ENCODE peak calls at places on chromosomes 16 and 17, in nine cellular contexts. I, Z, U, E, O, T, X, K and S are unnamed samples.
A peak's percentile ranks its signal among the peaks of the same experiment; 100 is the strongest.

GRCh38 chr16:27225536-27226360 is 22.4 kb downstream of the KDM8 start:
- DNase-seq in I (no peak), Z (no peak), U (no peak), E (no peak), O (peak; percentile 58), T (peak; percentile 65), X (no peak), K (no peak), S (no peak)

GRCh38 chr16:84406006-84406963 is 37.9 kb downstream of the ATP2C2 start:
- DNase-seq in I (no peak), Z (no peak), U (no peak), E (no peak), O (no peak), T (no peak), X (no peak), K (no peak), S (no peak)

GRCh38 chr16:5298202-5298601 is 200.6 kb upstream of the EEF2KMT start:
- DNase-seq in I (no peak), Z (no peak), U (no peak), E (no peak), O (no peak), T (no peak), X (no peak), K (no peak), S (no peak)

GRCh38 chr16:14454391-14454790 is 175.7 kb downstream of the PARN start:
- DNase-seq in I (no peak), Z (no peak), U (no peak), E (no peak), O (no peak), T (no peak), X (no peak), K (no peak), S (no peak)

GRCh38 chr16:8278181-8278580 is 312.1 kb downstream of the TMEM114 start:
- DNase-seq in I (no peak), Z (no peak), U (no peak), E (no peak), O (no peak), T (no peak), X (no peak), K (no peak), S (no peak)

GRCh38 chr16:21190599-21190998 is 20.8 kb downstream of the ZP2 start:
- DNase-seq in I (no peak), Z (no peak), U (no peak), E (no peak), O (no peak), T (no peak), X (no peak), K (no peak), S (no peak)

GRCh38 chr17:30116661-30117547 is at the start of gene NSRP1:
- DNase-seq in I (peak; percentile 98), Z (peak; percentile 96), U (peak; percentile 98), E (peak; percentile 92), O (peak; percentile 92), T (peak; percentile 97), X (peak; percentile 95), K (peak; percentile 78), S (peak; percentile 81)

GRCh38 chr16:67605641-67606040 is 39.3 kb upstream of the CARMIL2 start:
- DNase-seq in I (no peak), Z (no peak), U (no peak), E (no peak), O (no peak), T (no peak), X (no peak), K (no peak), S (no peak)

GRCh38 chr16:66691234-66691633 is 5.3 kb downstream of the CMTM4 start:
- DNase-seq in I (no peak), Z (no peak), U (no peak), E (no peak), O (no peak), T (no peak), X (no peak), K (no peak), S (no peak)

GRCh38 chr17:17506181-17506741 is 10.1 kb upstream of the RASD1 start:
- DNase-seq in I (no peak), Z (no peak), U (no peak), E (no peak), O (no peak), T (peak; percentile 39), X (no peak), K (no peak), S (no peak)

GRCh38 chr17:48927978-48928716 is 16.5 kb downstream of the SNF8 start:
- DNase-seq in I (no peak), Z (no peak), U (no peak), E (no peak), O (no peak), T (no peak), X (no peak), K (no peak), S (no peak)

GRCh38 chr17:63075969-63076368 is 109.9 kb downstream of the TANC2 start:
- DNase-seq in I (no peak), Z (no peak), U (peak; percentile 9), E (no peak), O (no peak), T (no peak), X (no peak), K (no peak), S (no peak)

GRCh38 chr16:65681406-65681805 is 559.5 kb upstream of the CDH11 start:
- DNase-seq in I (no peak), Z (no peak), U (no peak), E (no peak), O (no peak), T (no peak), X (no peak), K (no peak), S (no peak)

GRCh38 chr17:42775534-42776098 is 2.4 kb downstream of the VPS25 start:
- DNase-seq in I (no peak), Z (no peak), U (peak; percentile 75), E (no peak), O (no peak), T (no peak), X (no peak), K (no peak), S (no peak)

GRCh38 chr17:6027342-6028024 is 42.7 kb upstream of the WSCD1 start:
- DNase-seq in I (no peak), Z (no peak), U (no peak), E (no peak), O (no peak), T (no peak), X (no peak), K (no peak), S (no peak)

GRCh38 chr16:86681440-86681838 is 103.1 kb downstream of the FOXL1 start:
- DNase-seq in I (peak; percentile 84), Z (no peak), U (no peak), E (no peak), O (no peak), T (no peak), X (peak; percentile 44), K (no peak), S (no peak)

GRCh38 chr16:27430512-27430911 is 28.5 kb downstream of the IL21R start:
- DNase-seq in I (no peak), Z (no peak), U (no peak), E (no peak), O (no peak), T (no peak), X (peak; percentile 1), K (no peak), S (no peak)

GRCh38 chr16:12758031-12758669 is 45.5 kb downstream of the CPPED1 start:
- DNase-seq in I (no peak), Z (no peak), U (no peak), E (no peak), O (no peak), T (no peak), X (no peak), K (peak; percentile 49), S (no peak)
- H3K4me3 ChIP-seq in I (no peak overlapping the region), Z (no peak overlapping the region), U (no peak overlapping the region), E (no peak overlapping the region), O (no peak overlapping the region), T (no peak overlapping the region), X (no peak overlapping the region), K (no peak overlapping the region), S (no peak overlapping the region)

GRCh38 chr16:68713430-68713829 is 23.7 kb upstream of the CDH1 start:
- DNase-seq in I (no peak), Z (no peak), U (no peak), E (no peak), O (no peak), T (no peak), X (no peak), K (no peak), S (no peak)

GRCh38 chr16:68711421-68712139 is 25.5 kb upstream of the CDH1 start:
- DNase-seq in I (no peak), Z (no peak), U (peak; percentile 77), E (no peak), O (no peak), T (no peak), X (no peak), K (no peak), S (no peak)

GRCh38 chr16:68704232-68704867 is 32.7 kb upstream of the CDH1 start:
- DNase-seq in I (no peak), Z (peak; percentile 92), U (peak; percentile 78), E (peak; percentile 60), O (peak; percentile 93), T (peak; percentile 92), X (peak; percentile 44), K (no peak), S (peak; percentile 28)

GRCh38 chr16:68707341-68708152 is 29.5 kb upstream of the CDH1 start:
- DNase-seq in I (no peak), Z (peak; percentile 96), U (peak; percentile 31), E (no peak), O (peak; percentile 61), T (peak; percentile 87), X (no peak), K (peak; percentile 51), S (peak; percentile 56)
- TF ChIP-seq CTCF in I (no peak), Z (peak; percentile 44), U (no peak), E (no peak), O (no peak), T (no peak), X (no peak), K (peak; percentile 58), S (peak; percentile 62)

GRCh38 chr17:75142236-75142971 is 10.9 kb upstream of the NT5C start:
- DNase-seq in I (no peak), Z (no peak), U (no peak), E (no peak), O (no peak), T (no peak), X (no peak), K (no peak), S (no peak)
- H3K4me3 ChIP-seq in I (no peak overlapping the region), Z (no peak overlapping the region), U (no peak overlapping the region), E (no peak overlapping the region), O (no peak overlapping the region), T (no peak overlapping the region), X (no peak overlapping the region), K (no peak overlapping the region), S (no peak overlapping the region)

DNA sequence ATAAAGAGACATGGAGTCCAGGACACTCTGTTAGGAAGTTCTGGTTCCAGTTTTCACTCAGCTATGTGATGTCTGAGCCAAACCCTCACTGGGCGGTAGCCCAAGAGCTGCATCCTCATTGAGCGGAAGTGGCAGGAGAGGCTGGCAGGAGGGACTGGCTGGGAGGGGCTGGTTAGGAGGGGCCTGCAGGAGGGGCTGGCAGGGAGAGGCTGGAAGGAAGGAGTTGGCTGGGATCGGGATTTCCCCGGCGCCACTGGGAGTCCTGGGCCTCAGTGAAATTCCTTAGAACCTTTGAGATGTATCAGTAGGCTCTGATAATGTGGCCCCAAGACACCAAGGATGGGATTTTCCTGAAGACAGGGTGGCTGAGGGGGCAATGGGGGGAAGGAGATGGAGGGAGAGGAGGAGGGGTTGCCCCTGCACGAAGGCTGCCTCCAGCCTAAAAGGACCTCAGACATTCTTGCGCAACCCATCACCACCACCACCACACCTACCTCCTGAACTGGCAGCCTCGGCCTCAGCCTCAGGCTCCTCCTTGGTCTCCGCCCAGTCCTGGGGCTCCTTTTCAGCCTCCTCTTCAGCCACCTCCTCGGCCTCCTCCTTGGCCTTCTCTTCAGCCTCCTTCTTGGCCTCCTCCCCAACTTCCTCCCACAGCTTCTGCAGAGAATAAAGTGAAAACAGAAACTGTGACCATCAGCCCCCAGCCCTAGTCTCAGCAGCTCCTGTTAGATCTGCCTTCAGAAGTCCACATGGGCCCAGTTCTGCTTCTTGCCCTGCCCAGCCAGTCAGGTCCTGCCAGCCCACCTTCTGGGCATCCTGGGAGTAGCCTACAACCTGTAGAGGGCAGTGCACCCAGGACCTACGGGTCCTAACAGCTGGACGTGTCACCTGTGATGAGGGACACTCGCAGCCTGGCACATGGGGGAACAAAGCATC is 31.7 kb downstream of the CNGB1 start:
- DNase-seq in I (no peak), Z (peak; percentile 89), U (peak; percentile 62), E (peak; percentile 32), O (no peak), T (peak; percentile 66), X (peak; percentile 65), K (no peak), S (no peak)
- TF ChIP-seq CTCF in I (no peak), Z (no peak), U (peak; percentile 9), E (no peak), O (no peak), T (no peak), X (no peak), K (peak; percentile 35), S (peak; percentile 25)